ENCODE peak calls at places on chromosomes 3 and 15, in four cellular contexts. V is stimulated activated naive CD4-positive, alpha-beta T cell; B is substantia nigra; D is EL. K is an unnamed sample.

GRCh38 chr15:89129123-89129815 is 41.0 kb downstream of the ABHD2 start:
- DNase-seq in V (peak), B (peak), D (peak), K (no peak)

GRCh38 chr3:139301654-139302053 is 42.2 kb upstream of the MRPS22 start:
- DNase-seq in V (no peak), B (no peak), D (no peak), K (no peak)

GRCh38 chr3:189664311-189664710 is 33.1 kb downstream of the TP63 start:
- DNase-seq in V (no peak), B (no peak), D (peak), K (no peak)

GRCh38 chr3:123365450-123366143 is 83.3 kb downstream of the ADCY5 start:
- DNase-seq in V (no peak), B (no peak), D (no peak), K (no peak)

GRCh38 chr3:135214400-135214799 is 419.3 kb downstream of the EPHB1 start:
- DNase-seq in V (no peak), B (no peak), D (no peak), K (no peak)

GRCh38 chr3:99658274-99658673 is 19.9 kb downstream of the COL8A1 start:
- DNase-seq in V (no peak), B (no peak), D (no peak), K (no peak)

GRCh38 chr3:43001094-43001553 is 22.0 kb downstream of the GASK1A start:
- DNase-seq in V (no peak), B (peak), D (peak), K (no peak)

GRCh38 chr15:93047621-93048425 is 41.2 kb downstream of the RGMA start:
- DNase-seq in V (no peak), B (no peak), D (no peak), K (no peak)

GRCh38 chr3:50542177-50543034 is 25.1 kb downstream of the C3orf18 start:
- DNase-seq in V (peak), B (peak), D (peak), K (peak)

GRCh38 chr3:24264748-24265158 is 229.9 kb downstream of the THRB start:
- DNase-seq in V (no peak), B (no peak), D (peak), K (no peak)

GRCh38 chr15:93020976-93021772 is 67.8 kb downstream of the RGMA start:
- DNase-seq in V (no peak), B (no peak), D (no peak), K (no peak)

K was measured in frontal cortex.